ENCODE peak calls at places on chromosome 14, in five cellular contexts. One of them, this sample, is unnamed.
A peak's percentile ranks its signal among the peaks of the same experiment; 100 is the strongest.

GRCh38 chr14:32078030-32078793 is 1.1 kb downstream of the ARHGAP5 start:
- DNase-seq in hypothalamus: peak; percentile 44
- DNase-seq in activated T-helper 9 cell treated with anti-CD3 and anti-CD28 coated beads, Interleukin-2, amount 50 U/mL, for 16 hours: no peak
- DNase-seq in stimulated activated effector memory CD8-positive, alpha-beta T cell treated with anti-CD3 and anti-CD28 coated beads, Interleukin-12 subunit alpha, Interleukin-12 subunit beta, amount 100 ng/mL, for 72 hours: no peak
- DNase-seq in heart left ventricle: peak; percentile 36
- DNase-seq in this sample: peak; percentile 7

GRCh38 chr14:96754845-96755184 is 42.4 kb upstream of the VRK1 start:
- DNase-seq in hypothalamus: no peak
- DNase-seq in activated T-helper 9 cell treated with anti-CD3 and anti-CD28 coated beads, Interleukin-2, amount 50 U/mL, for 16 hours: no peak
- DNase-seq in stimulated activated effector memory CD8-positive, alpha-beta T cell treated with anti-CD3 and anti-CD28 coated beads, Interleukin-12 subunit alpha, Interleukin-12 subunit beta, amount 100 ng/mL, for 72 hours: no peak
- DNase-seq in heart left ventricle: no peak
- DNase-seq in this sample: no peak

GRCh38 chr14:71163050-71163841 is 256.0 kb downstream of the PCNX1 start:
- DNase-seq in hypothalamus: no peak
- DNase-seq in activated T-helper 9 cell treated with anti-CD3 and anti-CD28 coated beads, Interleukin-2, amount 50 U/mL, for 16 hours: no peak
- DNase-seq in stimulated activated effector memory CD8-positive, alpha-beta T cell treated with anti-CD3 and anti-CD28 coated beads, Interleukin-12 subunit alpha, Interleukin-12 subunit beta, amount 100 ng/mL, for 72 hours: no peak
- DNase-seq in heart left ventricle: no peak
- DNase-seq in this sample: no peak

GRCh38 chr14:85063747-85064146 is 466.2 kb upstream of the FLRT2 start:
- DNase-seq in hypothalamus: no peak
- DNase-seq in activated T-helper 9 cell treated with anti-CD3 and anti-CD28 coated beads, Interleukin-2, amount 50 U/mL, for 16 hours: no peak
- DNase-seq in stimulated activated effector memory CD8-positive, alpha-beta T cell treated with anti-CD3 and anti-CD28 coated beads, Interleukin-12 subunit alpha, Interleukin-12 subunit beta, amount 100 ng/mL, for 72 hours: no peak
- DNase-seq in heart left ventricle: no peak
- DNase-seq in this sample: no peak

GRCh38 chr14:69696633-69697557 is 70.0 kb upstream of the SRSF5 start:
- DNase-seq in hypothalamus: no peak
- DNase-seq in activated T-helper 9 cell treated with anti-CD3 and anti-CD28 coated beads, Interleukin-2, amount 50 U/mL, for 16 hours: no peak
- DNase-seq in stimulated activated effector memory CD8-positive, alpha-beta T cell treated with anti-CD3 and anti-CD28 coated beads, Interleukin-12 subunit alpha, Interleukin-12 subunit beta, amount 100 ng/mL, for 72 hours: no peak
- DNase-seq in heart left ventricle: no peak
- DNase-seq in this sample: no peak

GRCh38 chr14:69711065-69711464 is 55.9 kb upstream of the SRSF5 start:
- DNase-seq in hypothalamus: no peak
- DNase-seq in activated T-helper 9 cell treated with anti-CD3 and anti-CD28 coated beads, Interleukin-2, amount 50 U/mL, for 16 hours: no peak
- DNase-seq in stimulated activated effector memory CD8-positive, alpha-beta T cell treated with anti-CD3 and anti-CD28 coated beads, Interleukin-12 subunit alpha, Interleukin-12 subunit beta, amount 100 ng/mL, for 72 hours: no peak
- DNase-seq in heart left ventricle: peak; percentile 87
- DNase-seq in this sample: no peak

GRCh38 chr14:95513261-95513660 is 3.2 kb downstream of the SYNE3 start:
- DNase-seq in hypothalamus: no peak
- DNase-seq in activated T-helper 9 cell treated with anti-CD3 and anti-CD28 coated beads, Interleukin-2, amount 50 U/mL, for 16 hours: no peak
- DNase-seq in stimulated activated effector memory CD8-positive, alpha-beta T cell treated with anti-CD3 and anti-CD28 coated beads, Interleukin-12 subunit alpha, Interleukin-12 subunit beta, amount 100 ng/mL, for 72 hours: no peak
- DNase-seq in heart left ventricle: no peak
- DNase-seq in this sample: no peak

GRCh38 chr14:95769976-95770375 is 56.1 kb upstream of the TCL1A start:
- DNase-seq in hypothalamus: no peak
- DNase-seq in activated T-helper 9 cell treated with anti-CD3 and anti-CD28 coated beads, Interleukin-2, amount 50 U/mL, for 16 hours: no peak
- DNase-seq in stimulated activated effector memory CD8-positive, alpha-beta T cell treated with anti-CD3 and anti-CD28 coated beads, Interleukin-12 subunit alpha, Interleukin-12 subunit beta, amount 100 ng/mL, for 72 hours: no peak
- DNase-seq in heart left ventricle: no peak
- DNase-seq in this sample: no peak

GRCh38 chr14:101196795-101197590 is 293.5 kb upstream of the RTL1 start:
- DNase-seq in hypothalamus: no peak
- DNase-seq in activated T-helper 9 cell treated with anti-CD3 and anti-CD28 coated beads, Interleukin-2, amount 50 U/mL, for 16 hours: no peak
- DNase-seq in stimulated activated effector memory CD8-positive, alpha-beta T cell treated with anti-CD3 and anti-CD28 coated beads, Interleukin-12 subunit alpha, Interleukin-12 subunit beta, amount 100 ng/mL, for 72 hours: no peak
- DNase-seq in heart left ventricle: no peak
- DNase-seq in this sample: no peak

GRCh38 chr14:37051153-37051552 is 121.3 kb downstream of the SLC25A21 start:
- DNase-seq in hypothalamus: no peak
- DNase-seq in activated T-helper 9 cell treated with anti-CD3 and anti-CD28 coated beads, Interleukin-2, amount 50 U/mL, for 16 hours: no peak
- DNase-seq in stimulated activated effector memory CD8-positive, alpha-beta T cell treated with anti-CD3 and anti-CD28 coated beads, Interleukin-12 subunit alpha, Interleukin-12 subunit beta, amount 100 ng/mL, for 72 hours: no peak
- DNase-seq in heart left ventricle: no peak
- DNase-seq in this sample: no peak

GRCh38 chr14:93171366-93171765 is 13.3 kb downstream of the MOAP1 start:
- DNase-seq in hypothalamus: no peak
- DNase-seq in activated T-helper 9 cell treated with anti-CD3 and anti-CD28 coated beads, Interleukin-2, amount 50 U/mL, for 16 hours: no peak
- DNase-seq in stimulated activated effector memory CD8-positive, alpha-beta T cell treated with anti-CD3 and anti-CD28 coated beads, Interleukin-12 subunit alpha, Interleukin-12 subunit beta, amount 100 ng/mL, for 72 hours: no peak
- DNase-seq in heart left ventricle: no peak
- DNase-seq in this sample: no peak

GRCh38 chr14:72518809-72519377 is 375.0 kb downstream of the DPF3 start:
- DNase-seq in hypothalamus: no peak
- DNase-seq in activated T-helper 9 cell treated with anti-CD3 and anti-CD28 coated beads, Interleukin-2, amount 50 U/mL, for 16 hours: no peak
- DNase-seq in stimulated activated effector memory CD8-positive, alpha-beta T cell treated with anti-CD3 and anti-CD28 coated beads, Interleukin-12 subunit alpha, Interleukin-12 subunit beta, amount 100 ng/mL, for 72 hours: peak; percentile 66
- DNase-seq in heart left ventricle: no peak
- DNase-seq in this sample: no peak

GRCh38 chr14:24692382-24693352 is 58.7 kb upstream of the GZMB start:
- DNase-seq in hypothalamus: no peak
- DNase-seq in activated T-helper 9 cell treated with anti-CD3 and anti-CD28 coated beads, Interleukin-2, amount 50 U/mL, for 16 hours: peak; percentile 16
- DNase-seq in stimulated activated effector memory CD8-positive, alpha-beta T cell treated with anti-CD3 and anti-CD28 coated beads, Interleukin-12 subunit alpha, Interleukin-12 subunit beta, amount 100 ng/mL, for 72 hours: peak; percentile 85
- DNase-seq in heart left ventricle: no peak
- DNase-seq in this sample: no peak

GRCh38 chr14:102795060-102795925 is 18.0 kb downstream of the TRAF3 start:
- DNase-seq in hypothalamus: no peak
- DNase-seq in activated T-helper 9 cell treated with anti-CD3 and anti-CD28 coated beads, Interleukin-2, amount 50 U/mL, for 16 hours: no peak
- DNase-seq in stimulated activated effector memory CD8-positive, alpha-beta T cell treated with anti-CD3 and anti-CD28 coated beads, Interleukin-12 subunit alpha, Interleukin-12 subunit beta, amount 100 ng/mL, for 72 hours: no peak
- DNase-seq in heart left ventricle: peak; percentile 70
- DNase-seq in this sample: peak; percentile 77

GRCh38 chr14:23376477-23377200 is at the start of gene CMTM5:
- DNase-seq in hypothalamus: peak; percentile 89
- DNase-seq in activated T-helper 9 cell treated with anti-CD3 and anti-CD28 coated beads, Interleukin-2, amount 50 U/mL, for 16 hours: no peak
- DNase-seq in stimulated activated effector memory CD8-positive, alpha-beta T cell treated with anti-CD3 and anti-CD28 coated beads, Interleukin-12 subunit alpha, Interleukin-12 subunit beta, amount 100 ng/mL, for 72 hours: no peak
- DNase-seq in heart left ventricle: peak; percentile 58
- DNase-seq in this sample: no peak

GRCh38 chr14:51963164-51963733 is 26.1 kb upstream of the RTRAF start:
- DNase-seq in hypothalamus: no peak
- DNase-seq in activated T-helper 9 cell treated with anti-CD3 and anti-CD28 coated beads, Interleukin-2, amount 50 U/mL, for 16 hours: no peak
- DNase-seq in stimulated activated effector memory CD8-positive, alpha-beta T cell treated with anti-CD3 and anti-CD28 coated beads, Interleukin-12 subunit alpha, Interleukin-12 subunit beta, amount 100 ng/mL, for 72 hours: no peak
- DNase-seq in heart left ventricle: no peak
- DNase-seq in this sample: no peak

GRCh38 chr14:35050652-35051051 is 4.6 kb downstream of the FAM177A1 start:
- DNase-seq in hypothalamus: no peak
- DNase-seq in activated T-helper 9 cell treated with anti-CD3 and anti-CD28 coated beads, Interleukin-2, amount 50 U/mL, for 16 hours: no peak
- DNase-seq in stimulated activated effector memory CD8-positive, alpha-beta T cell treated with anti-CD3 and anti-CD28 coated beads, Interleukin-12 subunit alpha, Interleukin-12 subunit beta, amount 100 ng/mL, for 72 hours: no peak
- DNase-seq in heart left ventricle: peak; percentile 39
- DNase-seq in this sample: no peak

GRCh38 chr14:35438910-35439713 is 34.6 kb upstream of the NFKBIA start:
- DNase-seq in hypothalamus: no peak
- DNase-seq in activated T-helper 9 cell treated with anti-CD3 and anti-CD28 coated beads, Interleukin-2, amount 50 U/mL, for 16 hours: no peak
- DNase-seq in stimulated activated effector memory CD8-positive, alpha-beta T cell treated with anti-CD3 and anti-CD28 coated beads, Interleukin-12 subunit alpha, Interleukin-12 subunit beta, amount 100 ng/mL, for 72 hours: no peak
- DNase-seq in heart left ventricle: no peak
- DNase-seq in this sample: peak; percentile 15

GRCh38 chr14:23076785-23077408 is 18.0 kb downstream of the ACIN1 start:
- DNase-seq in hypothalamus: no peak
- DNase-seq in activated T-helper 9 cell treated with anti-CD3 and anti-CD28 coated beads, Interleukin-2, amount 50 U/mL, for 16 hours: no peak
- DNase-seq in stimulated activated effector memory CD8-positive, alpha-beta T cell treated with anti-CD3 and anti-CD28 coated beads, Interleukin-12 subunit alpha, Interleukin-12 subunit beta, amount 100 ng/mL, for 72 hours: no peak
- DNase-seq in heart left ventricle: no peak
- DNase-seq in this sample: no peak

GRCh38 chr14:49995162-49995561 is 102.3 kb downstream of the ARF6 start:
- DNase-seq in hypothalamus: no peak
- DNase-seq in activated T-helper 9 cell treated with anti-CD3 and anti-CD28 coated beads, Interleukin-2, amount 50 U/mL, for 16 hours: no peak
- DNase-seq in stimulated activated effector memory CD8-positive, alpha-beta T cell treated with anti-CD3 and anti-CD28 coated beads, Interleukin-12 subunit alpha, Interleukin-12 subunit beta, amount 100 ng/mL, for 72 hours: no peak
- DNase-seq in heart left ventricle: no peak
- DNase-seq in this sample: no peak

GRCh38 chr14:59189822-59190368 is 1.4 kb downstream of the DAAM1 start:
- DNase-seq in hypothalamus: peak; percentile 67
- DNase-seq in activated T-helper 9 cell treated with anti-CD3 and anti-CD28 coated beads, Interleukin-2, amount 50 U/mL, for 16 hours: peak; percentile 53
- DNase-seq in stimulated activated effector memory CD8-positive, alpha-beta T cell treated with anti-CD3 and anti-CD28 coated beads, Interleukin-12 subunit alpha, Interleukin-12 subunit beta, amount 100 ng/mL, for 72 hours: peak; percentile 82
- DNase-seq in heart left ventricle: peak; percentile 91
- DNase-seq in this sample: peak; percentile 99

GRCh38 chr14:62329427-62329826 is 567.2 kb downstream of the SNAPC1 start:
- DNase-seq in hypothalamus: no peak
- DNase-seq in activated T-helper 9 cell treated with anti-CD3 and anti-CD28 coated beads, Interleukin-2, amount 50 U/mL, for 16 hours: no peak
- DNase-seq in stimulated activated effector memory CD8-positive, alpha-beta T cell treated with anti-CD3 and anti-CD28 coated beads, Interleukin-12 subunit alpha, Interleukin-12 subunit beta, amount 100 ng/mL, for 72 hours: no peak
- DNase-seq in heart left ventricle: no peak
- DNase-seq in this sample: peak; percentile 69

GRCh38 chr14:61552196-61552595 is 143.1 kb upstream of the HIF1A start:
- DNase-seq in hypothalamus: no peak
- DNase-seq in activated T-helper 9 cell treated with anti-CD3 and anti-CD28 coated beads, Interleukin-2, amount 50 U/mL, for 16 hours: no peak
- DNase-seq in stimulated activated effector memory CD8-positive, alpha-beta T cell treated with anti-CD3 and anti-CD28 coated beads, Interleukin-12 subunit alpha, Interleukin-12 subunit beta, amount 100 ng/mL, for 72 hours: no peak
- DNase-seq in heart left ventricle: no peak
- DNase-seq in this sample: no peak

GRCh38 chr14:68460541-68460940 is 332.3 kb downstream of the ZFP36L1 start:
- DNase-seq in hypothalamus: no peak
- DNase-seq in activated T-helper 9 cell treated with anti-CD3 and anti-CD28 coated beads, Interleukin-2, amount 50 U/mL, for 16 hours: no peak
- DNase-seq in stimulated activated effector memory CD8-positive, alpha-beta T cell treated with anti-CD3 and anti-CD28 coated beads, Interleukin-12 subunit alpha, Interleukin-12 subunit beta, amount 100 ng/mL, for 72 hours: no peak
- DNase-seq in heart left ventricle: peak; percentile 35
- DNase-seq in this sample: no peak

GRCh38 chr14:70245026-70245425 is 56.3 kb upstream of the SLC8A3 start:
- DNase-seq in hypothalamus: no peak
- DNase-seq in activated T-helper 9 cell treated with anti-CD3 and anti-CD28 coated beads, Interleukin-2, amount 50 U/mL, for 16 hours: no peak
- DNase-seq in stimulated activated effector memory CD8-positive, alpha-beta T cell treated with anti-CD3 and anti-CD28 coated beads, Interleukin-12 subunit alpha, Interleukin-12 subunit beta, amount 100 ng/mL, for 72 hours: no peak
- DNase-seq in heart left ventricle: no peak
- DNase-seq in this sample: no peak

GRCh38 chr14:58733451-58734208 is 95.9 kb downstream of the DACT1 start:
- DNase-seq in hypothalamus: no peak
- DNase-seq in activated T-helper 9 cell treated with anti-CD3 and anti-CD28 coated beads, Interleukin-2, amount 50 U/mL, for 16 hours: no peak
- DNase-seq in stimulated activated effector memory CD8-positive, alpha-beta T cell treated with anti-CD3 and anti-CD28 coated beads, Interleukin-12 subunit alpha, Interleukin-12 subunit beta, amount 100 ng/mL, for 72 hours: no peak
- DNase-seq in heart left ventricle: no peak
- DNase-seq in this sample: no peak

GRCh38 chr14:59139324-59139723 is 49.1 kb upstream of the DAAM1 start:
- DNase-seq in hypothalamus: no peak
- DNase-seq in activated T-helper 9 cell treated with anti-CD3 and anti-CD28 coated beads, Interleukin-2, amount 50 U/mL, for 16 hours: no peak
- DNase-seq in stimulated activated effector memory CD8-positive, alpha-beta T cell treated with anti-CD3 and anti-CD28 coated beads, Interleukin-12 subunit alpha, Interleukin-12 subunit beta, amount 100 ng/mL, for 72 hours: no peak
- DNase-seq in heart left ventricle: no peak
- DNase-seq in this sample: no peak

GRCh38 chr14:90475298-90475697 is 78.5 kb downstream of the CALM1 start:
- DNase-seq in hypothalamus: no peak
- DNase-seq in activated T-helper 9 cell treated with anti-CD3 and anti-CD28 coated beads, Interleukin-2, amount 50 U/mL, for 16 hours: no peak
- DNase-seq in stimulated activated effector memory CD8-positive, alpha-beta T cell treated with anti-CD3 and anti-CD28 coated beads, Interleukin-12 subunit alpha, Interleukin-12 subunit beta, amount 100 ng/mL, for 72 hours: no peak
- DNase-seq in heart left ventricle: no peak
- DNase-seq in this sample: no peak

GRCh38 chr14:61326847-61327246 is 5.5 kb downstream of the PRKCH start:
- DNase-seq in hypothalamus: no peak
- DNase-seq in activated T-helper 9 cell treated with anti-CD3 and anti-CD28 coated beads, Interleukin-2, amount 50 U/mL, for 16 hours: no peak
- DNase-seq in stimulated activated effector memory CD8-positive, alpha-beta T cell treated with anti-CD3 and anti-CD28 coated beads, Interleukin-12 subunit alpha, Interleukin-12 subunit beta, amount 100 ng/mL, for 72 hours: peak; percentile 59
- DNase-seq in heart left ventricle: peak; percentile 78
- DNase-seq in this sample: peak; percentile 58

GRCh38 chr14:73726025-73726961 is 12.1 kb upstream of the PNMA1 start:
- DNase-seq in hypothalamus: no peak
- DNase-seq in activated T-helper 9 cell treated with anti-CD3 and anti-CD28 coated beads, Interleukin-2, amount 50 U/mL, for 16 hours: no peak
- DNase-seq in stimulated activated effector memory CD8-positive, alpha-beta T cell treated with anti-CD3 and anti-CD28 coated beads, Interleukin-12 subunit alpha, Interleukin-12 subunit beta, amount 100 ng/mL, for 72 hours: no peak
- DNase-seq in heart left ventricle: no peak
- DNase-seq in this sample: no peak

GRCh38 chr14:81408595-81408994 is 8.5 kb upstream of the STON2 start:
- DNase-seq in hypothalamus: no peak
- DNase-seq in activated T-helper 9 cell treated with anti-CD3 and anti-CD28 coated beads, Interleukin-2, amount 50 U/mL, for 16 hours: no peak
- DNase-seq in stimulated activated effector memory CD8-positive, alpha-beta T cell treated with anti-CD3 and anti-CD28 coated beads, Interleukin-12 subunit alpha, Interleukin-12 subunit beta, amount 100 ng/mL, for 72 hours: no peak
- DNase-seq in heart left ventricle: no peak
- DNase-seq in this sample: no peak

GRCh38 chr14:96042218-96042930 is 3.2 kb downstream of the C14orf132 start:
- DNase-seq in hypothalamus: no peak
- DNase-seq in activated T-helper 9 cell treated with anti-CD3 and anti-CD28 coated beads, Interleukin-2, amount 50 U/mL, for 16 hours: no peak
- DNase-seq in stimulated activated effector memory CD8-positive, alpha-beta T cell treated with anti-CD3 and anti-CD28 coated beads, Interleukin-12 subunit alpha, Interleukin-12 subunit beta, amount 100 ng/mL, for 72 hours: no peak
- DNase-seq in heart left ventricle: no peak
- DNase-seq in this sample: no peak

GRCh38 chr14:95527392-95528002 is 7.4 kb upstream of the GLRX5 start:
- DNase-seq in hypothalamus: peak; percentile 21
- DNase-seq in activated T-helper 9 cell treated with anti-CD3 and anti-CD28 coated beads, Interleukin-2, amount 50 U/mL, for 16 hours: no peak
- DNase-seq in stimulated activated effector memory CD8-positive, alpha-beta T cell treated with anti-CD3 and anti-CD28 coated beads, Interleukin-12 subunit alpha, Interleukin-12 subunit beta, amount 100 ng/mL, for 72 hours: no peak
- DNase-seq in heart left ventricle: peak; percentile 56
- DNase-seq in this sample: no peak

GRCh38 chr14:76917759-76918175 is 91.6 kb downstream of the LRRC74A start:
- DNase-seq in hypothalamus: peak; percentile 72
- DNase-seq in activated T-helper 9 cell treated with anti-CD3 and anti-CD28 coated beads, Interleukin-2, amount 50 U/mL, for 16 hours: no peak
- DNase-seq in stimulated activated effector memory CD8-positive, alpha-beta T cell treated with anti-CD3 and anti-CD28 coated beads, Interleukin-12 subunit alpha, Interleukin-12 subunit beta, amount 100 ng/mL, for 72 hours: no peak
- DNase-seq in heart left ventricle: peak; percentile 88
- DNase-seq in this sample: no peak

This sample was measured in HTR-8/SVneo.